ENCODE peak calls at places on chromosomes 13 and 19, in four cellular contexts. One of them, this sample, is unnamed.

GRCh38 chr13:103908274-103908673 is 842.1 kb upstream of the SLC10A2 start:
- DNase-seq in uterus: no peak
- DNase-seq in stomach: no peak
- DNase-seq in transverse colon: no peak
- DNase-seq in this sample: no peak

GRCh38 chr13:75802161-75802560 is 166.0 kb downstream of the LMO7 start:
- DNase-seq in uterus: no peak
- DNase-seq in stomach: no peak
- DNase-seq in transverse colon: no peak
- DNase-seq in this sample: no peak

GRCh38 chr13:103282571-103283450 is 216.6 kb upstream of the SLC10A2 start:
- DNase-seq in uterus: no peak
- DNase-seq in stomach: no peak
- DNase-seq in transverse colon: no peak
- DNase-seq in this sample: no peak

GRCh38 chr13:23921451-23921888 is 24.2 kb upstream of the C1QTNF9B start:
- DNase-seq in uterus: no peak
- DNase-seq in stomach: no peak
- DNase-seq in transverse colon: no peak
- DNase-seq in this sample: peak

GRCh38 chr19:55674459-55674840 is 576 bp upstream of the EPN1 start:
- DNase-seq in uterus: no peak
- DNase-seq in stomach: no peak
- DNase-seq in transverse colon: no peak
- DNase-seq in this sample: no peak

GRCh38 chr19:58154679-58155648 is 4.4 kb upstream of the ZNF329 start:
- DNase-seq in uterus: peak
- DNase-seq in stomach: peak
- DNase-seq in transverse colon: peak
- DNase-seq in this sample: peak

GRCh38 chr19:29819300-29819699 is 7.5 kb downstream of the CCNE1 start:
- DNase-seq in uterus: no peak
- DNase-seq in stomach: no peak
- DNase-seq in transverse colon: no peak
- DNase-seq in this sample: no peak

GRCh38 chr19:6876790-6877189 is 10.6 kb upstream of the ADGRE1 start:
- DNase-seq in uterus: no peak
- DNase-seq in stomach: no peak
- DNase-seq in transverse colon: no peak
- DNase-seq in this sample: no peak

GRCh38 chr13:103101500-103101899 is 35.3 kb upstream of the SLC10A2 start:
- DNase-seq in uterus: no peak
- DNase-seq in stomach: no peak
- DNase-seq in transverse colon: no peak
- DNase-seq in this sample: no peak

GRCh38 chr19:42850981-42851717 is 28.4 kb downstream of the PSG1 start:
- DNase-seq in uterus: no peak
- DNase-seq in stomach: no peak
- DNase-seq in transverse colon: peak
- DNase-seq in this sample: no peak

GRCh38 chr19:32350492-32350891 is 5.1 kb downstream of the ZNF507 start:
- DNase-seq in uterus: no peak
- DNase-seq in stomach: no peak
- DNase-seq in transverse colon: no peak
- DNase-seq in this sample: no peak

GRCh38 chr13:23985846-23986245 is 88.5 kb upstream of the C1QTNF9B start:
- DNase-seq in uterus: no peak
- DNase-seq in stomach: no peak
- DNase-seq in transverse colon: no peak
- DNase-seq in this sample: no peak

GRCh38 chr13:50456111-50456510 is 387.4 kb downstream of the DLEU7 start:
- DNase-seq in uterus: no peak
- DNase-seq in stomach: no peak
- DNase-seq in transverse colon: no peak
- DNase-seq in this sample: no peak

GRCh38 chr13:107450931-107451330 is 764.4 kb downstream of the LIG4 start:
- DNase-seq in uterus: no peak
- DNase-seq in stomach: no peak
- DNase-seq in transverse colon: no peak
- DNase-seq in this sample: no peak

GRCh38 chr19:52229524-52229923 is 39.7 kb downstream of the PPP2R1A start:
- DNase-seq in uterus: no peak
- DNase-seq in stomach: no peak
- DNase-seq in transverse colon: no peak
- DNase-seq in this sample: no peak

DNA sequence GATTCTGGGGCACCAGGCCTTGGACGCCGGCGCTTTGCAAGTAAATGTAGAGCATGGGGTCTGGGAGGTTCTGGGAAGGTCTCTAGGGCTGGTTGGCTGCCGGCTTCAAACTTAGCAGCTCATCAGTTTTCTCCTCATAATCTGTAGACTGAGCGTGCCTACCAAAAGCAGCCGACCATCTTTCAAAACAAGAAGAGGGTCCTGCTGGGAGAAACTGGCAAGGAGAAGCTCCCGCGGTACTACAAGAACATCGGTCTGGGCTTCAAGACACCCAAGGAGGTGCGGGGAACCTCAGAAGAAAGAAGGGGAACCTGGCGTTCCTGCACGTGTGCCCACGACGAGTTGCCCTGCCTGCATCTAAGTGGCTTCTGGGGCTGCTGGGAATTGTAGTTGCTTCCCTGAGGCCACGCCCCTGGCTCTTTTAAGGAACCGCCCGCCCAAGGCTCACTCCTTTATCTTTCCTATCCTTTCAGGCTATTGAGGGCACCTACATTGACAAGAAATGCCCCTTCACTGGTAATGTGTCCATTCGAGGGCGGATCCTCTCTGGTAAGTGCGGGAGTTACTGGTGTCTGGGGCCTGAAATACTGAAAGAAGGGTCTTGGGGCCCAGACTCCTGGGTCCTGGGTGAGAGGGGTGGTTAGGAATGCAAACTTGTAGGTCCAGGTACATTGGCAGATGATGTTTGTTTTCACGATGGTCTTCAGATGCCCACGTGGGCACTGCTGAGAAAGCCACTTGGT is 984 bp downstream of the RPS11 start:
- DNase-seq in uterus: no peak
- DNase-seq in stomach: peak
- DNase-seq in transverse colon: peak
- DNase-seq in this sample: peak
- TF ChIP-seq POLR2A in uterus: no peak
- TF ChIP-seq POLR2A in stomach: no peak
- TF ChIP-seq POLR2A in transverse colon: peak
- TF ChIP-seq POLR2A in this sample: peak

GRCh38 chr13:109348514-109349340 is 437.7 kb downstream of the IRS2 start:
- DNase-seq in uterus: no peak
- DNase-seq in stomach: no peak
- DNase-seq in transverse colon: no peak
- DNase-seq in this sample: no peak

GRCh38 chr13:109351236-109351635 is 435.1 kb downstream of the IRS2 start:
- DNase-seq in uterus: no peak
- DNase-seq in stomach: no peak
- DNase-seq in transverse colon: no peak
- DNase-seq in this sample: no peak

GRCh38 chr13:109346060-109346459 is 440.3 kb downstream of the IRS2 start:
- DNase-seq in uterus: no peak
- DNase-seq in stomach: no peak
- DNase-seq in transverse colon: no peak
- DNase-seq in this sample: no peak

GRCh38 chr13:109344552-109345157 is 441.7 kb downstream of the IRS2 start:
- DNase-seq in uterus: no peak
- DNase-seq in stomach: no peak
- DNase-seq in transverse colon: no peak
- DNase-seq in this sample: no peak

DNA sequence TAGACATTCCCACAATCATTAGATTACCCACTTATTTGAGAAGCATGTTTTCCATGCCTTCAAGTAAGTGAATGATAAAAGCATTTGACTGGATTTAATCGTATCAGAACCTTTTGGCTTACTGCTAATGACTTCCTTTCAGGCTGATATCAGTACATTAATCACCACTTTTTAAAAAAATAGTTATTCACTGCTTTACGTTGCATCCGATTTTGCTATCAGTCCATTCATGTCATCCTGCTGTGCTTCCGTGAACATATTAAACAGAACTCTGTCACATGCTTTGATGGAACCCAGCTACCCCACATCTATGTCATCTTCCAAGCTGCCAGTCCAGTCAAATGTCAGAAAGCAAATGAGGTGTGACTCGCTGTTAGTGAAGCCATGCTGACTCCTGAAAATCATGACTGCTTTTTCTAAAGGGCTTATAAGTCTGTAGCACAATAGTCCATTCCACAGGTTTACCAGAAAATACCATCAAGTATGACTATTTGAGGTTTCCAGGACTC is 440.9 kb downstream of the IRS2 start:
- DNase-seq in uterus: no peak
- DNase-seq in stomach: no peak
- DNase-seq in transverse colon: no peak
- DNase-seq in this sample: no peak
- TF ChIP-seq POLR2A in uterus: no peak
- TF ChIP-seq POLR2A in stomach: no peak
- TF ChIP-seq POLR2A in transverse colon: no peak
- TF ChIP-seq POLR2A in this sample: no peak

GRCh38 chr19:447816-448546 is 12.9 kb downstream of the SHC2 start:
- DNase-seq in uterus: peak
- DNase-seq in stomach: no peak
- DNase-seq in transverse colon: peak
- DNase-seq in this sample: no peak
- TF ChIP-seq POLR2A in uterus: no peak
- TF ChIP-seq POLR2A in stomach: no peak
- TF ChIP-seq POLR2A in transverse colon: no peak
- TF ChIP-seq POLR2A in this sample: no peak

DNA sequence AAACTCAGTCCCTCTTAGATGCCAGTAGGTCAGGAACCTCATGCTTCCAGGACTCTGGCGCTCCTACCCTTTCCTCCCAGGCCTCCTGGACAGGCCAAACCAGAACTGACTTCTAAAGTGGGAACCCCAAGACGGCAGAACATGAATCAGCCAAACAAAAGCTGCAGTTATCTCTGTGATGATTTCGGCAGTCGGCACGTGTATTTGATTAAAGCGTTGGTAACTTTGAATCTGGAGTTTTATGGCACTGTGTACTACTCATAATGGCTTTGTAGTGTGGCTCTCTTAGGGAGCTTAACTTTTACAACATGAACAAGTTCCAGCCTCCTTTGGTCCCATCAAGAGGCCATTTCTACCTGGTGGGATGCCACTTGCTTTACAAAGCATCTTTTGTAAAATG is 13.7 kb downstream of the ACTN4 start:
- DNase-seq in uterus: no peak
- DNase-seq in stomach: no peak
- DNase-seq in transverse colon: no peak
- DNase-seq in this sample: no peak
- TF ChIP-seq POLR2A in uterus: no peak
- TF ChIP-seq POLR2A in stomach: no peak
- TF ChIP-seq POLR2A in transverse colon: no peak
- TF ChIP-seq POLR2A in this sample: no peak

DNA sequence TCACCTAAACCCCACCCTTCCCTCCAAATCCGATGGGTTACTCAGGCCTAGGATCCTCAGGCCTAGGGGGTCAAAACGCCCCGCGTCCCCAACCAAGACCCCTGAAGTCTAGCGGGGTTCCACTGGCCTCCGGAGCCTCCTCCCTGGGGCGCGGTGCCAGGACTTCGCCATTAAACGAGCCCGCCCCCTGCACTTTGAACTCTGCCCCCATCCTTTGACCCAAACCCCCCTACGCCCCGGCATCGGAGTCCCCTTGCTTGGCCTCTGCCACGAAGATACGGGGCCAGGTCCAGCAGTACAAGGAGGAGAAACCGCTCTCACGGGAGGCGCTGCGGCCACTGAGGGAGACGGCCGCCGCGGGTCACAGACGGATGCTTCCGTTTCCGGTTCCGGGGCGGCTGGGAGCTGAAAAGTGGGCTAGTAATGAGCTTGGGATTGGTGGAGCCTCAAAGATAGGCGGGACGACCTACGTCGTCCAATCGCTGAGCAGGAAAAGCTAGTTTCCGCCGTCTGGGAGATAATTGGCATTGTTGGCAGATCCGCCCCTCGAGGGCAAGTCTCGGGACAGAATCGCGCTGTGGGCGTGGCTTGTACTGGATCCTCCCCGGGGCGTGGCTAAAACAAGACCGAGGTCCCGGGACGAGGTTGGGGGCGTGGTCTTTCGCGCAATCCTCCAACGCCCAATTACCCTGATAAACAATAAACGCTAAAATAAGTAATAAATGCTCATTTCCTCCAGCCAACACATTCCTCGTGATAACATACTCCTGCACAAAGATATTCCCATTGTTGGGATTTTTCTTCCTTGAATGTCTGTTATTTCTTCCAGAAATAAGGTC is 5.7 kb upstream of the ZNF77 start:
- DNase-seq in uterus: peak
- DNase-seq in stomach: peak
- DNase-seq in transverse colon: peak
- DNase-seq in this sample: peak
- TF ChIP-seq POLR2A in uterus: peak
- TF ChIP-seq POLR2A in stomach: no peak
- TF ChIP-seq POLR2A in transverse colon: peak
- TF ChIP-seq POLR2A in this sample: peak

GRCh38 chr19:48739835-48740704 is at the start of gene RASIP1:
- DNase-seq in uterus: no peak
- DNase-seq in stomach: no peak
- DNase-seq in transverse colon: no peak
- DNase-seq in this sample: no peak
- TF ChIP-seq POLR2A in uterus: peak
- TF ChIP-seq POLR2A in stomach: no peak
- TF ChIP-seq POLR2A in transverse colon: no peak
- TF ChIP-seq POLR2A in this sample: no peak

GRCh38 chr19:34642241-34642640 is 34.7 kb downstream of the SCGB2B2 start:
- DNase-seq in uterus: no peak
- DNase-seq in stomach: no peak
- DNase-seq in transverse colon: no peak
- DNase-seq in this sample: no peak

GRCh38 chr19:34649886-34650543 is 26.9 kb downstream of the SCGB2B2 start:
- DNase-seq in uterus: no peak
- DNase-seq in stomach: no peak
- DNase-seq in transverse colon: no peak
- DNase-seq in this sample: no peak

GRCh38 chr19:34639491-34640085 is 37.4 kb downstream of the SCGB2B2 start:
- DNase-seq in uterus: no peak
- DNase-seq in stomach: peak
- DNase-seq in transverse colon: peak
- DNase-seq in this sample: peak

GRCh38 chr19:34644991-34645461 is 31.9 kb downstream of the SCGB2B2 start:
- DNase-seq in uterus: no peak
- DNase-seq in stomach: no peak
- DNase-seq in transverse colon: no peak
- DNase-seq in this sample: no peak

DNA sequence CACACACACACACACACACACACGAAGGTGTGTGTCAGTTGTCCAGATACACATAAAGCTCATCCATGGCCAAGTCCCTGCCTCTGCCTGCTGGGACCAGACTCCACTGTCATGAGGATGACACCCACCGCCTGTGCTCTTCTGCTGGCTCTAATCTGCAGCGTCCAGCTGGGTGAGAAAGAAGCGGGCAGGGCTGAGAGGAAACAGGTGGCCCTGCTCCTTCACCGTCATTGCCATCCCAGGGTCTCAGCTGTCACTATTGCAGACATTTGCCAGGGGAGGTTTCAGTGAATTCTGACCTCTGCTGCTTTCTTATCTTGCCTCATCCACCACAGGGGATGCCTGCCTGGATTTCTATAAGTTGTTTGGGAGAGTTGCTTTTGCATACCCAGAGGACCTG is 31.4 kb downstream of the SCGB2B2 start:
- DNase-seq in uterus: no peak
- DNase-seq in stomach: no peak
- DNase-seq in transverse colon: no peak
- DNase-seq in this sample: no peak
- TF ChIP-seq POLR2A in uterus: no peak
- TF ChIP-seq POLR2A in stomach: no peak
- TF ChIP-seq POLR2A in transverse colon: no peak
- TF ChIP-seq POLR2A in this sample: no peak

This sample was measured in erythroblast.